ENCODE peak calls at places on chromosomes 4 and X, in ten cellular contexts. P, H, U, N, Q, B, I, V, X and C are unnamed samples.

GRCh38 chrX:8743126-8743732 is 11.3 kb upstream of the ANOS1 start:
- DNase-seq in P (peak; percentile 51), H (peak; percentile 71), U (no peak), N (peak; percentile 46), Q (peak; percentile 57), B (peak; percentile 22), I (no peak), V (no peak), X (peak; percentile 22), C (peak; percentile 79)

GRCh38 chrX:8504451-8504850 is 39.8 kb downstream of the VCX3B start:
- DNase-seq in P (no peak), H (no peak), U (no peak), N (no peak), Q (peak; percentile 29), B (no peak), I (no peak), V (no peak), X (no peak), C (no peak)

GRCh38 chrX:151151668-151152267 is 24.6 kb upstream of the GPR50 start:
- DNase-seq in P (no peak), H (no peak), U (peak; percentile 29), N (peak; percentile 11), Q (peak; percentile 15), B (peak; percentile 28), I (peak; percentile 58), V (no peak), X (no peak), C (peak; percentile 17)

GRCh38 chr4:122364700-122365404 is 14.0 kb upstream of the ADAD1 start:
- DNase-seq in P (no peak), H (no peak), U (no peak), N (no peak), Q (no peak), B (no peak), I (no peak), V (no peak), X (no peak), C (peak; percentile 8)

GRCh38 chr4:73414936-73415271 is 10.8 kb downstream of the ALB start:
- DNase-seq in P (no peak), H (no peak), U (no peak), N (no peak), Q (no peak), B (no peak), I (no peak), V (no peak), X (no peak), C (no peak)

GRCh38 chrX:69109706-69110635 is 55.3 kb downstream of the PJA1 start:
- DNase-seq in P (no peak), H (no peak), U (peak; percentile 71), N (peak; percentile 6), Q (peak; percentile 73), B (no peak), I (no peak), V (no peak), X (peak; percentile 60), C (no peak)

GRCh38 chr4:154660052-154660451 is 47.6 kb upstream of the FGG start:
- DNase-seq in P (no peak), H (no peak), U (no peak), N (no peak), Q (no peak), B (no peak), I (no peak), V (no peak), X (no peak), C (no peak)

GRCh38 chr4:1202526-1203378 is 30.4 kb upstream of the SPON2 start:
- DNase-seq in P (no peak), H (no peak), U (no peak), N (no peak), Q (no peak), B (no peak), I (no peak), V (no peak), X (no peak), C (no peak)

GRCh38 chr4:142595222-142595871 is 250.8 kb downstream of the INPP4B start:
- DNase-seq in P (no peak), H (no peak), U (no peak), N (no peak), Q (no peak), B (no peak), I (no peak), V (no peak), X (no peak), C (no peak)

GRCh38 chr4:68404153-68404552 is 43.1 kb upstream of the TMPRSS11E start:
- DNase-seq in P (no peak), H (no peak), U (no peak), N (no peak), Q (no peak), B (no peak), I (no peak), V (no peak), X (no peak), C (no peak)

GRCh38 chr4:10613926-10614478 is 70.6 kb downstream of the CLNK start:
- DNase-seq in P (no peak), H (no peak), U (no peak), N (no peak), Q (no peak), B (no peak), I (no peak), V (no peak), X (no peak), C (no peak)

GRCh38 chr4:90051999-90052398 is 75.2 kb upstream of the CCSER1 start:
- DNase-seq in P (no peak), H (no peak), U (no peak), N (no peak), Q (no peak), B (no peak), I (no peak), V (no peak), X (no peak), C (no peak)

GRCh38 chr4:110854021-110854678 is 231.3 kb upstream of the PITX2 start:
- DNase-seq in P (no peak), H (no peak), U (no peak), N (no peak), Q (peak; percentile 15), B (no peak), I (peak; percentile 5), V (peak; percentile 93), X (no peak), C (no peak)

GRCh38 chr4:184203300-184203699 is 14.4 kb downstream of the ENPP6 start:
- DNase-seq in P (no peak), H (no peak), U (no peak), N (no peak), Q (no peak), B (no peak), I (no peak), V (no peak), X (no peak), C (no peak)

GRCh38 chrX:25079020-25079419 is 63.3 kb upstream of the ARX start:
- DNase-seq in P (no peak), H (no peak), U (no peak), N (no peak), Q (no peak), B (no peak), I (no peak), V (no peak), X (no peak), C (no peak)
- TF ChIP-seq CTCF in P (no peak), H (no peak), U (no peak), N (no peak), Q (no peak), B (no peak), I (no peak), V (no peak), X (no peak), C (no peak)

DNA sequence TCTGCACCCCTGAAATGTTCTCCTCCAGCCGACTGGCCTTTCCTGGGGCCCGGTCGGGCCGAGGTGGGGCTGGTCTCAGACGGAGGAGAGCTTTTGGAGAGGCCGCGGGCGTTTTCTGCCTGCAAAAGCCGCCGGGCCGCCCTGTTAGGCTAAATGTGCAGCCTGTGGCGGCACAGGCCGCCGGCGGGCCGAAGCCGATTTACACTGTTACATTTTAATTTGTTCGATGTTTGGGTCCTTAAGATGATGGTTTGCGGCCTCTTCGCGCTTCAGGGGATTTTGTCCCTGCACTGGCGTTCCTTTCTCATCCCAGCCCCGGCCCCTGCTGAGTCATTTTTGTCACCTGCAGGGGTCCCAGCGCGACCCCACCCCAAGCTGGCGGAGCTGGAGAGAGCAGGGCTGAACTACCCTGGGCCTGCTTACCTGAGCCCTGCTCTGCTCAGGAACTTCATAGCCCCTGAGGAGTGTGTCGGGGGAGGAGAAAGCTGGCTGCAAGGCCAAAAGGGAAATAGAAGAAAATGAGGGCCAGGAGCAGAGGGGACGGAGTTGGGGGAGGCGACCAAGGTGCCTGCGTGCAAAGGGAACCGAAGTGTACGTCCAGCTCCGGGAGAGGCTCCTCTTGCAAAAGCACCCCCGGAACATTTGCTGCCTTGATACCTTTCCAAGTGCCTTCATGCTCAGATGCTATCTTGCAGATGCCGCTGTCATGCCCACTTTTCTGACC is 861 bp upstream of the RBBP7 start:
- DNase-seq in P (no peak), H (peak; percentile 9), U (no peak), N (peak; percentile 5), Q (peak; percentile 25), B (no peak), I (no peak), V (no peak), X (peak; percentile 35), C (peak; percentile 65)
- TF ChIP-seq CTCF in P (no peak), H (no peak), U (no peak), N (no peak), Q (no peak), B (no peak), I (no peak), V (no peak), X (no peak), C (no peak)

DNA sequence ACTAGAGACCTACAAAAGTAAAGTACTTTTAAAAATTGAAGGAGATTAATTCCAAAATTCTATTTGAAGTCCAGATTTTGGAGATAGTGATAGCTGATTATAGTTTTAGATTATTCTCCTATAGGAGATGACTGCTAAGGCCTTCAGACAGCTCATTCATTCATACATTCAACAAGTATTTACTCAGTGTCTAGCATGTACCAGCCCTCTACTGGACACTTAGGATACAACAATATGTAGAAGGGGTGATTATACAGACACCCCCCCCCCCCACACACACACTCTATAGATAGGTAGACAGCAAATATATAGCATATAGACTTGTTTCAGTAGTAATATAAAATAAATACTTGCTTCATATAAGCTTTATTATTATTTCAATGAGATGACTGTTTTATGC is 60.4 kb upstream of the TAF9B start:
- DNase-seq in P (peak; percentile 12), H (no peak), U (peak; percentile 36), N (no peak), Q (no peak), B (peak; percentile 12), I (no peak), V (no peak), X (no peak), C (no peak)
- TF ChIP-seq CTCF in P (peak; percentile 58), H (peak; percentile 36), U (peak; percentile 16), N (no peak), Q (peak; percentile 57), B (no peak), I (peak; percentile 41), V (no peak), X (no peak), C (no peak)

DNA sequence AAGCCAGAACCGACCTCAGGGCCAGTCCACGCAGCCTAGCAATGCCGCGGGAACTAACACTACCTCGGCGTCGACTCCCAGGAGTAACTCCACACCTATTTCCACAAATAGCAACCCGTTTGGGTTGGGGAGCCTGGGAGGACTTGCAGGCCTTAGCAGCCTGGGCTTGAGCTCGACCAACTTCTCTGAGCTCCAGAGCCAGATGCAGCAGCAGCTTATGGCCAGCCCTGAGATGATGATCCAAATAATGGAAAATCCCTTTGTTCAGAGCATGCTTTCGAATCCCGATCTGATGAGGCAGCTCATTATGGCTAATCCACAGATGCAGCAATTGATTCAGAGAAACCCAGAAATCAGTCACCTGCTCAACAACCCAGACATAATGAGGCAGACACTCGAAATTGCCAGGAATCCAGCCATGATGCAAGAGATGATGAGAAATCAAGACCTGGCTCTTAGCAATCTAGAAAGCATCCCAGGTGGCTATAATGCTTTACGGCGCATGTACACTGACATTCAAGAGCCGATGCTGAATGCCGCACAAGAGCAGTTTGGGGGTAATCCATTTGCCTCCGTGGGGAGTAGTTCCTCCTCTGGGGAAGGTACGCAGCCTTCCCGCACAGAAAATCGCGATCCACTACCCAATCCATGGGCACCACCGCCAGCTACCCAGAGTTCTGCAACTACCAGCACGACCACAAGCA is 907 bp downstream of the UBQLN2 start:
- DNase-seq in P (peak; percentile 10), H (no peak), U (no peak), N (peak; percentile 15), Q (peak; percentile 45), B (peak; percentile 8), I (no peak), V (no peak), X (no peak), C (peak; percentile 5)
- TF ChIP-seq CTCF in P (no peak), H (no peak), U (no peak), N (no peak), Q (no peak), B (no peak), I (no peak), V (no peak), X (no peak), C (no peak)